ENCODE peak calls at places on chromosomes 1 and 21, in seven cellular contexts. One of them, this sample, is unnamed.

GRCh38 chr1:66752000-66752592 is at the start of gene DYNLT5:
- DNase-seq in SK-N-MC: no peak
- DNase-seq in GM12878: no peak
- DNase-seq in GM23248: peak
- DNase-seq in PC-3: no peak
- DNase-seq in fibroblast of lung: peak
- DNase-seq in neural progenitor cell: peak
- DNase-seq in this sample: no peak

GRCh38 chr1:8374812-8375211 is 56.9 kb downstream of the SLC45A1 start:
- DNase-seq in GM23248: peak
- DNase-seq in fibroblast of lung: peak
- DNase-seq in GM12878: no peak
- DNase-seq in SK-N-MC: no peak
- DNase-seq in neural progenitor cell: peak
- DNase-seq in PC-3: peak
- DNase-seq in this sample: peak

GRCh38 chr1:225347123-225347683 is 80.6 kb downstream of the LBR start:
- DNase-seq in neural progenitor cell: no peak
- DNase-seq in PC-3: no peak
- DNase-seq in GM23248: no peak
- DNase-seq in GM12878: peak
- DNase-seq in SK-N-MC: no peak
- DNase-seq in fibroblast of lung: no peak
- DNase-seq in this sample: peak

GRCh38 chr1:227140376-227140775 is 177.9 kb downstream of the CDC42BPA start:
- DNase-seq in neural progenitor cell: no peak
- DNase-seq in PC-3: no peak
- DNase-seq in fibroblast of lung: no peak
- DNase-seq in GM23248: no peak
- DNase-seq in SK-N-MC: no peak
- DNase-seq in GM12878: no peak
- DNase-seq in this sample: no peak

GRCh38 chr1:41695118-41695517 is 210.6 kb upstream of the EDN2 start:
- DNase-seq in GM23248: peak
- DNase-seq in SK-N-MC: no peak
- DNase-seq in PC-3: no peak
- DNase-seq in GM12878: no peak
- DNase-seq in neural progenitor cell: no peak
- DNase-seq in fibroblast of lung: no peak
- DNase-seq in this sample: no peak

GRCh38 chr1:83086346-83086745 is 912.6 kb downstream of the TTLL7 start:
- DNase-seq in fibroblast of lung: no peak
- DNase-seq in GM12878: no peak
- DNase-seq in SK-N-MC: no peak
- DNase-seq in GM23248: no peak
- DNase-seq in PC-3: peak
- DNase-seq in neural progenitor cell: no peak
- DNase-seq in this sample: peak

GRCh38 chr1:66271216-66271903 is 262.6 kb upstream of the SGIP1 start:
- DNase-seq in PC-3: peak
- DNase-seq in SK-N-MC: peak
- DNase-seq in GM23248: peak
- DNase-seq in fibroblast of lung: peak
- DNase-seq in GM12878: no peak
- DNase-seq in neural progenitor cell: peak
- DNase-seq in this sample: peak

GRCh38 chr1:107139833-107140702 is 771 bp upstream of the NTNG1 start:
- DNase-seq in GM12878: no peak
- DNase-seq in fibroblast of lung: peak
- DNase-seq in PC-3: peak
- DNase-seq in GM23248: peak
- DNase-seq in SK-N-MC: no peak
- DNase-seq in neural progenitor cell: peak
- DNase-seq in this sample: peak

GRCh38 chr1:62724430-62724829 is 36.2 kb upstream of the DOCK7 start:
- DNase-seq in GM23248: peak
- DNase-seq in PC-3: no peak
- DNase-seq in fibroblast of lung: no peak
- DNase-seq in GM12878: no peak
- DNase-seq in SK-N-MC: peak
- DNase-seq in neural progenitor cell: no peak
- DNase-seq in this sample: no peak

GRCh38 chr1:52210044-52210443 is 68.2 kb downstream of the ZFYVE9 start:
- DNase-seq in GM12878: no peak
- DNase-seq in neural progenitor cell: no peak
- DNase-seq in SK-N-MC: no peak
- DNase-seq in fibroblast of lung: no peak
- DNase-seq in GM23248: no peak
- DNase-seq in PC-3: peak
- DNase-seq in this sample: peak

GRCh38 chr1:33061827-33062226 is 19.1 kb upstream of the AZIN2 start:
- DNase-seq in fibroblast of lung: no peak
- DNase-seq in SK-N-MC: no peak
- DNase-seq in GM12878: no peak
- DNase-seq in GM23248: no peak
- DNase-seq in PC-3: no peak
- DNase-seq in neural progenitor cell: no peak
- DNase-seq in this sample: no peak

GRCh38 chr1:156160744-156161181 is 7.4 kb downstream of the SEMA4A start:
- DNase-seq in GM12878: no peak
- DNase-seq in PC-3: no peak
- DNase-seq in GM23248: peak
- DNase-seq in neural progenitor cell: peak
- DNase-seq in SK-N-MC: no peak
- DNase-seq in fibroblast of lung: peak
- DNase-seq in this sample: no peak

GRCh38 chr1:201807958-201808632 is 20.9 kb upstream of the IPO9 start:
- DNase-seq in SK-N-MC: no peak
- DNase-seq in PC-3: no peak
- DNase-seq in fibroblast of lung: no peak
- DNase-seq in GM12878: no peak
- DNase-seq in neural progenitor cell: no peak
- DNase-seq in GM23248: no peak
- DNase-seq in this sample: no peak

GRCh38 chr1:95007687-95008086 is 65.1 kb downstream of the ALG14 start:
- DNase-seq in SK-N-MC: no peak
- DNase-seq in GM12878: no peak
- DNase-seq in PC-3: no peak
- DNase-seq in GM23248: no peak
- DNase-seq in neural progenitor cell: no peak
- DNase-seq in fibroblast of lung: no peak
- DNase-seq in this sample: peak

DNA sequence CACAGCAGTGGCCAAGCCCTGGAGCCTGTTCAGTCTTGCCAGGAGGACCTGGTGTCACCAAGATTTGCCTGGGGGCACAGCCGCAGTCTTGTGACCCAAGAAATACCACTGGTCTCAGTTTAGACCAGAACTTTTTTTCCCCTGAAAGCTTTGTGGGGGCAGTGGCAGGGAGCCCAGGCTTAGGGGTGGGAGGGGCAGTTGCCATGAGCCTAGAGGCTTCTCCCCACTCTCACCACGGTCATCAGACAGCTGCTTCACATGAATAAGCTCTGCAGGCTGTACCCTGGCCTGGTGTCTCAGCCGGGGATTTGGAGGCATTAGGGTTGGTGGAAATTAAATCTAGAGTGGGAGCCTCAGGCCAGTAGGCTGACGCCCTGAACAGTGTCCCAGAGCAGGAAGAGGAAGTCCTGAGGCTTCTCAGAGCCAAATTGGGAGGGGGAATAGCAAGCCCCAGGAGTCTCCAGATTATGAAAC is 73.7 kb downstream of the SLC16A1 start:
- DNase-seq in GM23248: peak
- DNase-seq in fibroblast of lung: no peak
- DNase-seq in PC-3: no peak
- DNase-seq in GM12878: no peak
- DNase-seq in SK-N-MC: no peak
- DNase-seq in neural progenitor cell: no peak
- DNase-seq in this sample: no peak
- H3K9ac ChIP-seq in GM23248: peak
- H3K9ac ChIP-seq in fibroblast of lung: no peak
- H3K9ac ChIP-seq in PC-3: no peak
- H3K9ac ChIP-seq in GM12878: no peak
- H3K9ac ChIP-seq in SK-N-MC: peak
- H3K9ac ChIP-seq in neural progenitor cell: no peak
- H3K9ac ChIP-seq in this sample: no peak

GRCh38 chr21:39564200-39564599 is 48.5 kb upstream of the B3GALT5 start:
- DNase-seq in PC-3: no peak
- DNase-seq in GM12878: no peak
- DNase-seq in GM23248: no peak
- DNase-seq in fibroblast of lung: no peak
- DNase-seq in SK-N-MC: no peak
- DNase-seq in neural progenitor cell: no peak
- DNase-seq in this sample: no peak

GRCh38 chr21:39567180-39567972 is 45.4 kb upstream of the B3GALT5 start:
- DNase-seq in neural progenitor cell: no peak
- DNase-seq in GM12878: no peak
- DNase-seq in GM23248: no peak
- DNase-seq in PC-3: no peak
- DNase-seq in fibroblast of lung: no peak
- DNase-seq in SK-N-MC: no peak
- DNase-seq in this sample: no peak

GRCh38 chr21:39561128-39561527 is 51.6 kb upstream of the B3GALT5 start:
- DNase-seq in PC-3: no peak
- DNase-seq in neural progenitor cell: no peak
- DNase-seq in fibroblast of lung: no peak
- DNase-seq in GM12878: no peak
- DNase-seq in GM23248: no peak
- DNase-seq in SK-N-MC: no peak
- DNase-seq in this sample: no peak

GRCh38 chr21:39559511-39559910 is 53.2 kb upstream of the B3GALT5 start:
- DNase-seq in neural progenitor cell: no peak
- DNase-seq in fibroblast of lung: no peak
- DNase-seq in PC-3: no peak
- DNase-seq in GM12878: no peak
- DNase-seq in GM23248: no peak
- DNase-seq in SK-N-MC: no peak
- DNase-seq in this sample: no peak

DNA sequence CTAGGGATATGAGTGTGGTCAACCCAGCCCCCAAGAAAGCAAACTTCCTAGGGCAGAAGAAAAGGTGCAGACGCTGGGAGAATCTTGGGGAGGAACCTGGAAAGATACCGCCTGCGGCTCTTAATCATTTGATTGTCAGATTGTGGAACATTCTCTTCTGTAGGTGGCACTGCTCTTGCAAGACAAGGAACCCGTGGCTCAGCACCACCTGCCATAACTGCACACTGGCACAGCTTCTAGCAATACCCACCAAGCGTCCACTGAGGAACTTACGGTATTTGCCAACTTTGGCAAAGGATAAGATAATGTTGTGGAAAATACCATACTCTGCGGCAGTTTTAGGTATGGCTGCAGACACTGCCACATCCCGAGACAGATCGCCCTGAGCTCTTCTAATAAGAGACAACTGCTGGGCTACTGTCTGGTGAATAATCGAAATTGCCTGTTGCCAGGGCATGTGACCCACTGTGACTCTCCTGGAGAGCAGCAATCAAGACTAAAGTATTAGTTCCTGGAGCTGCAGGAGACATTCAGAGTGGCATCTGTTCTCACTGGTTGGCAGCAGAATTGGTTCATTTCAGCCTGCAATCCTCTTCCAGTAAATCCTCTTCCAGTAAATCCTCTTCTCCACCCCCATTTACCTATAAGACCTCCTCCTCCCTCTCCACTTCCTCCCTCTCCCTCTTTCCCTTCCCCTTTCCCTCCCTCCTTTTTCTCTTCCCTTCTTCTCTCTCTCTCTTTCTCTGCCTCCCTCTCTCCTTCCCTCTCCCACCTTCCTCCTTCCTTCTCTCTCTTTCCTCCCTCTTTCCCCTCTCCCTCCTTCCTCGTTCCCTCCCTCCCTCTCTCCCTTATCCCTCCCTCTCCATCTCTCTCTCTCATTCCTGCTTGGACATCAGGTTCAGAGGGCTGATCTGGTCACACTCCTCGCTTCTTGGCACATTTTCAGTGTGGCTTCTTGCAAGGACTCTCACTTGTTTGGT is 49.7 kb upstream of the B3GALT5 start:
- DNase-seq in GM23248: peak
- DNase-seq in SK-N-MC: no peak
- DNase-seq in GM12878: no peak
- DNase-seq in fibroblast of lung: no peak
- DNase-seq in PC-3: no peak
- DNase-seq in neural progenitor cell: no peak
- DNase-seq in this sample: no peak
- TF ChIP-seq EZH2 in GM23248: no peak
- TF ChIP-seq EZH2 in SK-N-MC: no peak
- TF ChIP-seq EZH2 in GM12878: no peak
- TF ChIP-seq EZH2 in fibroblast of lung: no peak
- TF ChIP-seq EZH2 in PC-3: no peak
- TF ChIP-seq EZH2 in neural progenitor cell: no peak
- TF ChIP-seq EZH2 in this sample: no peak

GRCh38 chr1:1510912-1511532 is 940 bp upstream of the ATAD3A start:
- DNase-seq in GM12878: no peak
- DNase-seq in neural progenitor cell: peak
- DNase-seq in GM23248: peak
- DNase-seq in SK-N-MC: no peak
- DNase-seq in fibroblast of lung: no peak
- DNase-seq in PC-3: peak
- DNase-seq in this sample: peak

GRCh38 chr1:1507305-1507704 is 4.7 kb upstream of the ATAD3A start:
- DNase-seq in fibroblast of lung: no peak
- DNase-seq in SK-N-MC: no peak
- DNase-seq in neural progenitor cell: no peak
- DNase-seq in GM23248: no peak
- DNase-seq in PC-3: no peak
- DNase-seq in GM12878: no peak
- DNase-seq in this sample: no peak

DNA sequence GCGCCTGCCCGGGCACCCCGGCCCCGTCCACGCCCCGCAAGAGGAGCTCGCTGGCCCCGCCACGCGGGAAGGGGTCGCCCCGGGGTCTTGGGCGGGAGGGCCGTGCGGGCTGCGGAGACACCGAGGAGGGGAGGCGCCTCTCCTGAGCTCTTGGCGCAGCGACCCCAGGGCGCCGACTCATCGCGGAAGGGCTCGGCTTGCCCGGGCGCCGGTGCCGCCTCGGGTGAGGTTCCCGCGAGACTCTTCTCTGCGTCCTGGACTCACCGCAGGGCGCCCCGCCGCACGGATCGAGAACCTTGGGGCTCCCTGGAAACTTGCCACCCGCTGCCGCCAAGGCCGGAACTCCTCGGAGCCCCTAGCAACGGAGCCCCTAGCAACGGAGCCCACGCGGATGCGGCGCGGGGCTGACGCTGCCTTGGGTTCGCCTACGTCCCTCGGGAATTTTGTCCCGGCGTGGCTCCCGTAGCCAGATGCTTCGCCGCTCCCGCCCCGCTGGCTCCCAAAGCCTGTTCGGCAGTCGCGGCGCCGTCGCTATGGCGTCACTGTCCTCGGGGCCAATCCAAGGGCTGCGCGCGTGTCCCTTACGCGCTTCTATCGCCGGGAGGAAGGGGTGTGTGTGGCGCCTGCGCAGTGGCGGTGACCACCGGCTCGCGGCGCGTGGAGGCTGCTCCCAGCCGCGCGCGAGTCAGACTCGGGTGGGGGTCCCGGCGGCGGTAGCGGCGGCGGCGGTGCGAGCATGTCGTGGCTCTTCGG is at the start of gene ATAD3A:
- DNase-seq in neural progenitor cell: peak
- DNase-seq in SK-N-MC: peak
- DNase-seq in GM12878: peak
- DNase-seq in fibroblast of lung: peak
- DNase-seq in GM23248: peak
- DNase-seq in PC-3: peak
- DNase-seq in this sample: peak
- H3K9ac ChIP-seq in neural progenitor cell: peak
- H3K9ac ChIP-seq in SK-N-MC: peak
- H3K9ac ChIP-seq in GM12878: peak
- H3K9ac ChIP-seq in fibroblast of lung: peak
- H3K9ac ChIP-seq in GM23248: peak
- H3K9ac ChIP-seq in PC-3: peak
- H3K9ac ChIP-seq in this sample: peak

GRCh38 chr1:37633950-37634553 is 640 bp downstream of the RSPO1 start:
- DNase-seq in neural progenitor cell: peak
- DNase-seq in GM23248: no peak
- DNase-seq in SK-N-MC: no peak
- DNase-seq in GM12878: no peak
- DNase-seq in PC-3: no peak
- DNase-seq in fibroblast of lung: no peak
- DNase-seq in this sample: no peak
- TF ChIP-seq EZH2 in neural progenitor cell: peak
- TF ChIP-seq EZH2 in GM23248: peak
- TF ChIP-seq EZH2 in SK-N-MC: peak
- TF ChIP-seq EZH2 in GM12878: no peak
- TF ChIP-seq EZH2 in PC-3: no peak
- TF ChIP-seq EZH2 in fibroblast of lung: peak
- TF ChIP-seq EZH2 in this sample: peak

This sample was measured in mammary epithelial cell.